ENCODE peak calls at places on chromosomes 16 and 17, in six cellular contexts. Q, B, D, T, Y and N are unnamed samples.

GRCh38 chr16:3578121-3578520 is 918 bp upstream of the NLRC3 start:
- DNase-seq in D (no peak), T (no peak), Q (no peak), B (no peak), Y (peak; percentile 42), N (no peak)

GRCh38 chr16:72787519-72788268 is 260.2 kb downstream of the ZFHX3 start:
- DNase-seq in Q (peak; percentile 43), B (peak; percentile 84), D (peak; percentile 41), Y (peak; percentile 21), T (peak; percentile 53), N (peak; percentile 89)

GRCh38 chr17:80408872-80409271 is 6.1 kb upstream of the ENDOV start:
- DNase-seq in B (no peak), Y (no peak), D (no peak), T (peak; percentile 9), Q (no peak), N (no peak)

GRCh38 chr17:29412780-29413565 is 22.8 kb downstream of the TAOK1 start:
- DNase-seq in B (peak; percentile 75), D (no peak), T (peak; percentile 59), Q (no peak), Y (no peak), N (peak; percentile 95)

GRCh38 chr16:87555647-87556046 is 46.7 kb upstream of the JPH3 start:
- DNase-seq in T (no peak), B (no peak), Q (no peak), Y (no peak), D (no peak), N (no peak)

GRCh38 chr17:31428111-31428510 is 36.6 kb downstream of the RAB11FIP4 start:
- DNase-seq in Q (no peak), D (no peak), Y (no peak), T (no peak), B (no peak), N (no peak)

GRCh38 chr17:17792551-17793377 is 44.0 kb downstream of the SREBF1 start:
- DNase-seq in T (peak; percentile 60), Q (no peak), B (peak; percentile 85), Y (peak; percentile 41), D (no peak), N (peak; percentile 51)

GRCh38 chr16:78768723-78769122 is 669.3 kb downstream of the WWOX start:
- DNase-seq in Q (no peak), T (no peak), B (no peak), D (no peak), Y (no peak), N (no peak)

GRCh38 chr17:81426676-81427445 is 31.6 kb downstream of the BAHCC1 start:
- DNase-seq in D (no peak), Y (no peak), Q (no peak), T (no peak), B (no peak), N (no peak)

GRCh38 chr17:72968798-72969197 is 123.7 kb downstream of the SLC39A11 start:
- DNase-seq in Y (no peak), T (no peak), D (no peak), B (no peak), Q (no peak), N (no peak)

GRCh38 chr17:28725166-28725659 is 820 bp downstream of the TLCD1 start:
- DNase-seq in Q (no peak), D (peak; percentile 54), B (peak; percentile 57), Y (no peak), T (peak; percentile 51), N (peak; percentile 54)

GRCh38 chr17:10177131-10177920 is 21.1 kb downstream of the GAS7 start:
- DNase-seq in Q (no peak), T (no peak), Y (no peak), B (no peak), D (no peak), N (no peak)

GRCh38 chr17:43314582-43314981 is 80.8 kb upstream of the RNU2-1 start:
- DNase-seq in T (peak; percentile 8), Y (no peak), B (peak; percentile 23), Q (no peak), D (no peak), N (no peak)

GRCh38 chr17:80879723-80880649 is 111.7 kb upstream of the CHMP6 start:
- DNase-seq in D (no peak), B (no peak), T (no peak), Y (no peak), Q (no peak), N (no peak)

GRCh38 chr16:67837811-67838210 is 4.3 kb upstream of the THAP11 start:
- DNase-seq in Q (no peak), T (no peak), D (no peak), B (no peak), Y (no peak), N (no peak)

GRCh38 chr17:79991140-79991923 is 44.3 kb downstream of the TBC1D16 start:
- DNase-seq in Q (peak; percentile 69), Y (peak; percentile 72), D (peak; percentile 4), T (peak; percentile 74), B (peak; percentile 77), N (peak; percentile 72)

GRCh38 chr16:62205459-62205858 is 169.2 kb upstream of the CDH8 start:
- DNase-seq in D (no peak), T (no peak), B (no peak), Y (no peak), Q (no peak), N (no peak)

GRCh38 chr17:41907633-41908539 is 10.9 kb downstream of the ACLY start:
- DNase-seq in D (no peak), Y (no peak), Q (peak; percentile 26), B (peak; percentile 38), T (no peak), N (peak; percentile 12)

GRCh38 chr17:61251939-61252865 is 147.4 kb upstream of the TBX2 start:
- DNase-seq in Q (no peak), D (peak; percentile 90), B (peak; percentile 99), T (peak; percentile 99), Y (no peak), N (peak; percentile 97)

GRCh38 chr16:22300427-22301071 is 3.3 kb downstream of the POLR3E start:
- DNase-seq in Q (no peak), D (no peak), Y (no peak), T (peak; percentile 60), B (peak; percentile 60), N (peak; percentile 78)

GRCh38 chr16:17520567-17520966 is 49.8 kb upstream of the XYLT1 start:
- DNase-seq in Y (no peak), D (no peak), B (no peak), T (peak; percentile 71), Q (no peak), N (peak; percentile 77)

GRCh38 chr17:78868391-78868790 is 27.8 kb upstream of the USP36 start:
- DNase-seq in T (peak; percentile 54), D (no peak), B (peak; percentile 82), Q (no peak), Y (no peak), N (peak; percentile 83)

GRCh38 chr17:79923974-79924638 is 84.9 kb upstream of the CBX4 start:
- DNase-seq in D (peak; percentile 7), Q (peak; percentile 60), T (peak; percentile 17), B (no peak), Y (no peak), N (no peak)

GRCh38 chr17:50944054-50944901 is 78.1 kb upstream of the TOB1 start:
- DNase-seq in Q (peak; percentile 63), B (no peak), D (peak; percentile 54), T (no peak), Y (peak; percentile 67), N (peak; percentile 53)

GRCh38 chr17:57269598-57270255 is 13.4 kb downstream of the MSI2 start:
- DNase-seq in Y (no peak), B (no peak), T (no peak), D (no peak), Q (no peak), N (no peak)

GRCh38 chr17:63276376-63276775 is 169.7 kb downstream of the CYB561 start:
- DNase-seq in T (no peak), Q (no peak), D (no peak), B (no peak), Y (no peak), N (no peak)

GRCh38 chr17:9672691-9673090 is 27.4 kb downstream of the USP43 start:
- DNase-seq in D (no peak), Q (no peak), Y (no peak), T (no peak), B (no peak), N (no peak)